ENCODE peak calls at places on chromosomes 7 and 10, in five cellular contexts. One of them, this sample, is unnamed.

GRCh38 chr10:77478248-77478963 is 159.2 kb downstream of the KCNMA1 start:
- DNase-seq in NB4: no peak
- DNase-seq in T1000: peak
- DNase-seq in left colon: no peak
- DNase-seq in progenitor cell of endocrine pancreas: no peak
- DNase-seq in this sample: no peak

GRCh38 chr7:103446046-103446520 is at the start of gene SLC26A5:
- DNase-seq in NB4: no peak
- DNase-seq in T1000: no peak
- DNase-seq in left colon: peak
- DNase-seq in progenitor cell of endocrine pancreas: peak
- DNase-seq in this sample: peak

GRCh38 chr10:18610517-18610916 is 40.9 kb downstream of the NSUN6 start:
- DNase-seq in NB4: no peak
- DNase-seq in T1000: peak
- DNase-seq in left colon: peak
- DNase-seq in progenitor cell of endocrine pancreas: no peak
- DNase-seq in this sample: no peak

GRCh38 chr10:89609730-89610393 is 35.2 kb downstream of the PANK1 start:
- DNase-seq in NB4: peak
- DNase-seq in T1000: no peak
- DNase-seq in left colon: no peak
- DNase-seq in progenitor cell of endocrine pancreas: no peak
- DNase-seq in this sample: no peak

GRCh38 chr7:110156511-110156910 is 934.4 kb upstream of the LRRN3 start:
- DNase-seq in NB4: no peak
- DNase-seq in T1000: no peak
- DNase-seq in left colon: no peak
- DNase-seq in progenitor cell of endocrine pancreas: no peak
- DNase-seq in this sample: no peak

GRCh38 chr7:17937506-17938115 is 2.7 kb downstream of the SNX13 start:
- DNase-seq in NB4: no peak
- DNase-seq in T1000: no peak
- DNase-seq in left colon: no peak
- DNase-seq in progenitor cell of endocrine pancreas: no peak
- DNase-seq in this sample: no peak

GRCh38 chr7:90210925-90211324 is 615 bp upstream of the STEAP2 start:
- DNase-seq in NB4: no peak
- DNase-seq in T1000: no peak
- DNase-seq in left colon: peak
- DNase-seq in progenitor cell of endocrine pancreas: no peak
- DNase-seq in this sample: no peak

GRCh38 chr10:14550471-14550941 is 219.8 kb upstream of the FRMD4A start:
- DNase-seq in NB4: no peak
- DNase-seq in T1000: no peak
- DNase-seq in left colon: no peak
- DNase-seq in progenitor cell of endocrine pancreas: no peak
- DNase-seq in this sample: no peak

GRCh38 chr10:113232928-113233511 is 283.0 kb downstream of the TCF7L2 start:
- DNase-seq in NB4: peak
- DNase-seq in T1000: no peak
- DNase-seq in left colon: no peak
- DNase-seq in progenitor cell of endocrine pancreas: no peak
- DNase-seq in this sample: no peak

GRCh38 chr7:72709909-72710308 is 118.1 kb downstream of the TYW1B start:
- DNase-seq in NB4: no peak
- DNase-seq in T1000: no peak
- DNase-seq in left colon: no peak
- DNase-seq in progenitor cell of endocrine pancreas: no peak
- DNase-seq in this sample: no peak

GRCh38 chr10:53619678-53620077 is 847.1 kb upstream of the MBL2 start:
- DNase-seq in NB4: no peak
- DNase-seq in T1000: no peak
- DNase-seq in left colon: no peak
- DNase-seq in progenitor cell of endocrine pancreas: no peak
- DNase-seq in this sample: no peak

GRCh38 chr7:129615018-129615417 is 3.5 kb downstream of the NRF1 start:
- DNase-seq in NB4: peak
- DNase-seq in T1000: no peak
- DNase-seq in left colon: no peak
- DNase-seq in progenitor cell of endocrine pancreas: no peak
- DNase-seq in this sample: no peak

GRCh38 chr7:29989257-29989995 is at the start of gene SCRN1:
- DNase-seq in NB4: peak
- DNase-seq in T1000: peak
- DNase-seq in left colon: peak
- DNase-seq in progenitor cell of endocrine pancreas: peak
- DNase-seq in this sample: peak

GRCh38 chr10:79238606-79239005 is 108.7 kb upstream of the PPIF start:
- DNase-seq in NB4: no peak
- DNase-seq in T1000: no peak
- DNase-seq in left colon: no peak
- DNase-seq in progenitor cell of endocrine pancreas: no peak
- DNase-seq in this sample: no peak

GRCh38 chr10:117476716-117477115 is 65.8 kb upstream of the EMX2 start:
- DNase-seq in NB4: no peak
- DNase-seq in T1000: no peak
- DNase-seq in left colon: no peak
- DNase-seq in progenitor cell of endocrine pancreas: no peak
- DNase-seq in this sample: no peak

GRCh38 chr10:2979267-2979660 is 88.1 kb upstream of the PFKP start:
- DNase-seq in NB4: peak
- DNase-seq in T1000: no peak
- DNase-seq in left colon: no peak
- DNase-seq in progenitor cell of endocrine pancreas: no peak
- DNase-seq in this sample: no peak

GRCh38 chr10:112911196-112911595 is 38.9 kb upstream of the TCF7L2 start:
- DNase-seq in NB4: no peak
- DNase-seq in T1000: no peak
- DNase-seq in left colon: no peak
- DNase-seq in progenitor cell of endocrine pancreas: no peak
- DNase-seq in this sample: no peak

GRCh38 chr7:121831320-121831719 is 41.6 kb upstream of the PTPRZ1 start:
- DNase-seq in NB4: no peak
- DNase-seq in T1000: no peak
- DNase-seq in left colon: no peak
- DNase-seq in progenitor cell of endocrine pancreas: no peak
- DNase-seq in this sample: no peak